ENCODE peak calls at places on chromosomes 2 and 18, in seven cellular contexts. O is K562, T is right cardiac atrium, S is body of pancreas, E is aorta, F is gastrocnemius medialis, W is psoas muscle. I is an unnamed sample.

GRCh38 chr2:152376968-152377367 is 42.0 kb downstream of the FMNL2 start:
- ATAC-seq in O (no peak), T (no peak), S (no peak), E (no peak), F (no peak), W (no peak), I (no peak)

GRCh38 chr2:67872481-67872880 is 190.3 kb downstream of the C1D start:
- ATAC-seq in O (no peak), T (no peak), S (no peak), E (no peak), F (no peak), W (no peak), I (no peak)

GRCh38 chr2:16622399-16622968 is 43.1 kb downstream of the CYRIA start:
- ATAC-seq in O (no peak), T (no peak), S (no peak), E (no peak), F (peak; percentile 54), W (no peak), I (no peak)

GRCh38 chr18:57737661-57738060 is 65.5 kb downstream of the ATP8B1 start:
- ATAC-seq in O (no peak), T (peak; percentile 91), S (peak; percentile 84), E (peak; percentile 87), F (peak; percentile 47), W (peak; percentile 89), I (peak; percentile 96)

GRCh38 chr18:33918571-33918970 is 306.1 kb downstream of the NOL4 start:
- ATAC-seq in O (no peak), T (no peak), S (no peak), E (no peak), F (no peak), W (no peak), I (no peak)

GRCh38 chr2:33848486-33848885 is 249.4 kb upstream of the FAM98A start:
- ATAC-seq in O (no peak), T (no peak), S (no peak), E (no peak), F (no peak), W (no peak), I (no peak)

GRCh38 chr2:128754246-128754724 is 435.6 kb upstream of the HS6ST1 start:
- ATAC-seq in O (no peak), T (peak; percentile 94), S (no peak), E (no peak), F (no peak), W (peak; percentile 51), I (no peak)

GRCh38 chr18:73384246-73384645 is 516.5 kb upstream of the NETO1 start:
- ATAC-seq in O (no peak), T (no peak), S (no peak), E (no peak), F (no peak), W (no peak), I (no peak)

GRCh38 chr2:48357351-48357750 is 172.6 kb upstream of the STON1 start:
- ATAC-seq in O (peak; percentile 69), T (no peak), S (no peak), E (no peak), F (no peak), W (no peak), I (no peak)

GRCh38 chr2:101399001-101399794 is 11.9 kb upstream of the CREG2 start:
- ATAC-seq in O (no peak), T (no peak), S (no peak), E (no peak), F (no peak), W (no peak), I (no peak)

GRCh38 chr2:85215074-85216050 is 82.2 kb downstream of the TCF7L1 start:
- ATAC-seq in O (no peak), T (peak; percentile 48), S (no peak), E (peak; percentile 40), F (no peak), W (no peak), I (peak; percentile 37)

GRCh38 chr18:49997468-49998045 is 184.2 kb upstream of the ACAA2 start:
- ATAC-seq in O (no peak), T (peak; percentile 57), S (no peak), E (no peak), F (no peak), W (no peak), I (no peak)

DNA sequence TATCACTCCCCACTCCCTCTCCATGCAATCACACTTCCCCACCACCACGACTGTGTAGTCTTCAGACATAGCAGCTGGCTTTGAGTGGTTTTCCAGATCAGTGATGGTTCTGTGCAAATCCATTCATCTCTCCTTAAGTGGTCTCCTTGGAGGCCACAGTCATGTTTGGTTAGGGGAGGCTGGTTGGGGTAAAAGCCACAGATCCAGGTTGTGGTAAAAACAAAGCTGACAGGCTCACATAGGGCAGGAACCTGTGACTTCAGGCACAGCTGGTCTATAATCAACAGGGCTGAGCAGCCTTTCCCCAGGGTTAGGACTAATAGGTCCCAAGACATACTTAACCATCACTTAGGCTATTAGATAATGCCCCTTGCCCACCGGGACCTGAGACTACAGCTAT is 46.2 kb upstream of the FZD7 start:
- ATAC-seq in O (no peak), T (no peak), S (no peak), E (no peak), F (no peak), W (no peak), I (no peak)
- H3K27ac ChIP-seq in O (no peak overlapping the region), T (no peak overlapping the region), S (no peak overlapping the region), E (no peak overlapping the region), F (no peak overlapping the region), W (no peak overlapping the region), I (no peak overlapping the region)

GRCh38 chr18:79963658-79964329 is 649 bp upstream of the HSBP1L1 start:
- ATAC-seq in O (no peak), T (no peak), S (no peak), E (no peak), F (no peak), W (no peak), I (no peak)
- H3K27ac ChIP-seq in O (no peak overlapping the region), T (no peak overlapping the region), S (peak overlapping the region; percentile 92), E (no peak overlapping the region), F (peak overlapping the region; percentile 81), W (peak overlapping the region; percentile 76), I (no peak overlapping the region)

GRCh38 chr2:673615-674318 is 3.4 kb downstream of the TMEM18 start:
- ATAC-seq in O (no peak), T (no peak), S (no peak), E (no peak), F (no peak), W (no peak), I (no peak)

GRCh38 chr2:675051-675450 is 2.2 kb downstream of the TMEM18 start:
- ATAC-seq in O (no peak), T (no peak), S (no peak), E (no peak), F (no peak), W (no peak), I (no peak)

GRCh38 chr2:675460-675859 is 1.7 kb downstream of the TMEM18 start:
- ATAC-seq in O (no peak), T (no peak), S (no peak), E (no peak), F (no peak), W (no peak), I (no peak)

GRCh38 chr2:673016-673415 is 4.2 kb downstream of the TMEM18 start:
- ATAC-seq in O (no peak), T (no peak), S (no peak), E (no peak), F (no peak), W (no peak), I (no peak)

DNA sequence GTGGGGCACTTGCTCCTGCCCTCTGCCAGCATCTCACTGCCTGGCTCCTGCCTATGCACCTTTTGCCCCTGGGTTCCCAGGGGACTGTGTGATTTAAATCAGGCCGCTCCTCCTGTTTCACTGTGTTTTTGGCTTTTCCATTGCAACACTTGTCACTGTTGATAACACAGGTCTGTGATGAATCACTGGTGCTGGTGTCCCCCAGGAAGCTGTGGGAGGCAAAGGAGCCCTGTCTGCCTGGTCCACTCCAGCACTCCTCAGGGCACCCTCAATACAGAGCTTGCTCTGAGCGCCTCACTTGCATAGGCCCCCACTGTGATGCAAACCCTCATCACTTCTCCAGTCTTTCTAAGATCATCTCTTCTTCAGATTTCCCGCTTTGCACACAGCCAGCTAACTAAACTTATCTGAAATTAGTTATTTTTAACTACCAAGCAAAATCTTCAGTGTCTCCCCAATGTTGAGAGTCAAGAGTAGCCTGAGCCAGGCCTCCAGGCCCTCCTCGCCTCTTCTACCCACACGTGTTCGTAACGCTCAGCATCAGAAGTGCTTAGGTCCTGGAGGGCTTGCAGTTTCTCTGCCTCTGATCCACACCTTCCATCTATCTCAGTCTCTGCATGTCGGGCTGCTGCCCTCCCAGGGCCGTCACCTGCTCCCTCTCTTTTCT is 2.8 kb downstream of the TMEM18 start:
- ATAC-seq in O (no peak), T (no peak), S (no peak), E (no peak), F (no peak), W (no peak), I (no peak)
- H3K27ac ChIP-seq in O (no peak overlapping the region), T (no peak overlapping the region), S (no peak overlapping the region), E (no peak overlapping the region), F (no peak overlapping the region), W (no peak overlapping the region), I (no peak overlapping the region)

GRCh38 chr2:54902763-54903162 is 147.5 kb downstream of the RTN4 start:
- ATAC-seq in O (no peak), T (no peak), S (no peak), E (no peak), F (no peak), W (no peak), I (no peak)
- H3K27ac ChIP-seq in O (no peak overlapping the region), T (no peak overlapping the region), S (no peak overlapping the region), E (no peak overlapping the region), F (peak overlapping the region; percentile 73), W (peak overlapping the region; percentile 82), I (no peak overlapping the region)

DNA sequence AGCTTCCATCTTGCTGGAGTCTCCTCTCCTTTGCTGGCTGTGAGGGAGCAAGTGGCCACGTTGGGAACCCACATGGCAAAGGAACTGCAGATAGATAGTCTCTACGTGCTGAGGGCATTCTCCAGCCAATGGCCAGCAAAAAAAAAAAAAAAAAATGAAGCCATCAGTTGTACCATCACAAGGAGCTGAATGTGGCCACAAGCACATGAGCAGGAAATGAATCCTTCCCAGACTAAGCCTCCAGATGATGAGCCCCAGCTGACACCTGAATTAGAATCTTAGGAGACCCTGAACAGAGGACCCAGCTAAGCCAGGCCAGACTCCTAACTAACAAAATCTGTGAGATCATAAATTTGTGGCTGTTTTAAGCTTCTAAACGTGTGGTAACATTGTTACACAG is 57.9 kb downstream of the SPIRE1 start:
- ATAC-seq in O (no peak), T (no peak), S (no peak), E (no peak), F (no peak), W (no peak), I (no peak)
- H3K27ac ChIP-seq in O (no peak overlapping the region), T (no peak overlapping the region), S (no peak overlapping the region), E (no peak overlapping the region), F (no peak overlapping the region), W (no peak overlapping the region), I (no peak overlapping the region)